ENCODE peak calls at places on chromosomes 2 and 18, in four cellular contexts. Q is K562, I is GM12878, G is H1. C is an unnamed sample. For H3K4me1, the result is how much of the 10 kb centered on the place peaks cover.

GRCh38 chr2:37389984-37390765 is 45.7 kb downstream of the QPCT start:
- DNase-seq in Q (peak), I (peak), G (peak), C (peak)

GRCh38 chr2:168427451-168427850 is 28.6 kb upstream of the CERS6 start:
- DNase-seq in Q (no peak), I (no peak), G (no peak), C (no peak)

GRCh38 chr2:219453691-219454131 is 19.1 kb downstream of the SPEG start:
- DNase-seq in Q (no peak), I (no peak), G (no peak), C (no peak)

GRCh38 chr2:45745231-45745630 is 93.8 kb downstream of the PRKCE start:
- DNase-seq in Q (no peak), I (no peak), G (no peak), C (no peak)

GRCh38 chr2:38315707-38316333 is 61.3 kb downstream of the ATL2 start:
- DNase-seq in Q (peak), I (peak), G (no peak), C (peak)

GRCh38 chr2:237576974-237577373 is 10.6 kb downstream of the PRLH start:
- DNase-seq in Q (no peak), I (no peak), G (no peak), C (no peak)

GRCh38 chr18:61127714-61128485 is 205.3 kb upstream of the CDH20 start:
- DNase-seq in Q (no peak), I (no peak), G (no peak), C (no peak)

GRCh38 chr2:189407161-189407943 is 33.9 kb upstream of the WDR75 start:
- DNase-seq in Q (no peak), I (no peak), G (no peak), C (no peak)

GRCh38 chr18:903703-904102 is 968 bp upstream of the ADCYAP1 start:
- DNase-seq in Q (peak), I (no peak), G (no peak), C (no peak)

GRCh38 chr2:165707088-165707487 is 87.0 kb downstream of the GALNT3 start:
- DNase-seq in Q (no peak), I (no peak), G (no peak), C (no peak)

GRCh38 chr2:232085179-232085578 is 123.7 kb downstream of the DIS3L2 start:
- DNase-seq in Q (no peak), I (no peak), G (no peak), C (no peak)

GRCh38 chr2:233350708-233351107 is 3.6 kb upstream of the DGKD start:
- DNase-seq in Q (peak), I (no peak), G (no peak), C (peak)

GRCh38 chr2:71749671-71750101 is 296.3 kb downstream of the DYSF start:
- DNase-seq in Q (no peak), I (no peak), G (no peak), C (no peak)

GRCh38 chr2:127096280-127096679 is 10.7 kb downstream of the BIN1 start:
- DNase-seq in Q (no peak), I (no peak), G (no peak), C (no peak)
- H3K4me1 ChIP-seq in Q (under half), I (under half), G (under half), C (under half)

GRCh38 chr18:71018816-71019215 is 730.0 kb downstream of the SOCS6 start:
- DNase-seq in Q (no peak), I (no peak), G (no peak), C (no peak)
- H3K27ac ChIP-seq in Q (no peak), I (no peak), G (no peak), C (no peak)

GRCh38 chr2:1979101-1979500 is 234.8 kb upstream of the PXDN start:
- DNase-seq in Q (no peak), I (no peak), G (no peak), C (no peak)

GRCh38 chr2:1976112-1976511 is 231.8 kb upstream of the PXDN start:
- DNase-seq in Q (no peak), I (no peak), G (no peak), C (no peak)

GRCh38 chr2:1975060-1975459 is 230.7 kb upstream of the PXDN start:
- DNase-seq in Q (no peak), I (no peak), G (no peak), C (no peak)

GRCh38 chr2:1977655-1978054 is 233.3 kb upstream of the PXDN start:
- DNase-seq in Q (no peak), I (no peak), G (no peak), C (no peak)

DNA sequence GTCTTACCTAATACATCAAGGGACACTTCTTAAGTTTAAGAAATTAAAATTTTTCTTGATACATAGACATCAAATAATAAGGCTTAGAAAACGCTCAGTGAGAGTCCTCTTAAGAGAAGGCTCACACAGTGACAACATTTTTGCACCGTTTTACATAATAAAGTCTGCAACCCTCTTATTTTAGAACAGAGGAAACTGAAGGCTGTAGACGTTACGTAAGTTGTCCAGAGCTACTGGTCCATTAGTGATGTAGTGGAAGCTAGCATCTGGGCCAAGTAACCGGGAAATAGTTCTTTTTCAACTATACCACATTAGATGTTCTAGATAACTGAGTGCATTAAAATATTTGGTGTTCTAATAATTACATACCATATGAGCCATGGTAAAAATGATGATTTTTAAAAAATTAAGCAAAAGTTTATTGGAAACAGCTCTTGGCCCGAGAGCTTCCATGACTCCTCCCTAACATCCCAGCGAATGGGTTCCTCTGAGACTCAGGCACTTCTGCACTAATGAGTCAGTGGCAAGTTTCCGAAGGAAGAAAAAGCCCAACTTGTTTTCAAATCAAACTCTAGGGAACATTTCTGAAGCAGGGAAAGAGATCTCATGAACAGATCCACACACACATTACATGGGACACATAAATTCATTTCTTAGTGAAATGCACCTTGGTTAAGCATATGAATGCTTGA is 232.6 kb upstream of the PXDN start:
- DNase-seq in Q (no peak), I (no peak), G (no peak), C (no peak)
- TF ChIP-seq EGR1 in Q (no peak), I (no peak), G (no peak), C (no peak)

GRCh38 chr2:54632733-54633692 is 90.4 kb upstream of the EML6 start:
- DNase-seq in Q (no peak), I (no peak), G (no peak), C (no peak)
- H3K4me1 ChIP-seq in Q (under half), I (under half), G (under half), C (under half)

GRCh38 chr2:15031745-15032240 is 399.3 kb downstream of the LRATD1 start:
- DNase-seq in Q (no peak), I (peak), G (no peak), C (no peak)
- H3K27ac ChIP-seq in Q (no peak), I (no peak), G (no peak), C (no peak)

GRCh38 chr2:201006704-201007103 is 43.2 kb upstream of the ORC2 start:
- DNase-seq in Q (no peak), I (no peak), G (no peak), C (no peak)
- TF ChIP-seq EGR1 in Q (no peak), I (no peak), G (no peak), C (no peak)

GRCh38 chr2:11696736-11697102 is 26.7 kb upstream of the NTSR2 start:
- DNase-seq in Q (no peak), I (no peak), G (no peak), C (no peak)
- H3K4me1 ChIP-seq in Q (under half), I (under half), G (under half), C (under half)

GRCh38 chr2:64604155-64604554 is 49.6 kb downstream of the SERTAD2 start:
- DNase-seq in Q (no peak), I (no peak), G (no peak), C (no peak)

GRCh38 chr2:64604929-64605550 is 48.7 kb downstream of the SERTAD2 start:
- DNase-seq in Q (no peak), I (no peak), G (no peak), C (no peak)

GRCh38 chr2:64607381-64607780 is 46.3 kb downstream of the SERTAD2 start:
- DNase-seq in Q (no peak), I (no peak), G (no peak), C (no peak)

GRCh38 chr2:64606495-64607363 is 47.0 kb downstream of the SERTAD2 start:
- DNase-seq in Q (peak), I (peak), G (no peak), C (no peak)

GRCh38 chr2:64605991-64606494 is 47.7 kb downstream of the SERTAD2 start:
- DNase-seq in Q (no peak), I (no peak), G (no peak), C (no peak)
- H3K27ac ChIP-seq in Q (peak), I (peak), G (no peak), C (no peak)

GRCh38 chr2:114754907-114755563 is 312.6 kb downstream of the DPP10 start:
- DNase-seq in Q (no peak), I (no peak), G (no peak), C (no peak)
- TF ChIP-seq EGR1 in Q (no peak), I (no peak), G (no peak), C (no peak)

DNA sequence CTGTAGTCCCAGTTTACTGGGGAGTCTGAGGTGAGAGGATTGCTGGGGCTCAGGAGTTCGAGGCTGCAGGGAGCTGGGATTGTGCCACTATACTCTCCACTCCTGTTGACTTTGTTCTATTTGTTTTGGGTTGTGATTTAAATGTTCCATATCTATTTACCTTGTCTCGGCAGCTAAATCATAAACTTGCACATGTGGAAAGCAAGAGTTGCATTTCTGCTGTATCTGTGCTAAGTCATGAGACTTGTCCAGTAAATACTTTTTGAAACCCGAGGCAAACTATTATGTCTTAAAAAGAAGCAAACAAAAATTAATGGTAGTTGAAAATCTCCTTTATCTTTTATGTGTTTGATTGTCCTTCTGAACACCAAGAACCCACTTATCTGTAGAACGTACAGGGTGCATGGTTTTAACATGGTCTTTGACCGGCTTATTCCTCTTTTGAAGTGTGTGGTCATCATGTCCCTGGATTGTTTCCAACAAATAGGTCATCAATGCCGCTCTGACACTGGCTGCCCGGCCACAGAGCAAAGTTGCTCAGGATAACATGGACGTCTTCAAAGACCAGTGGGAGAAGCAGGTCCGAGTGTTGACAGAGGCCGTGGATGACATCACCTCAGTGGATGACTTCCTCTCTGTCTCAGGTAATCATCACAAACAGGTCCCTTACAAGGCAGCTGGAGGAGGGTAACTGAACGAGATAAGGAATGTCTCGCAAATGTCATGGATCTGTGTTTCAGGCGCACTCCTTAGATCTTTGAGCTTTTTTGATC is 241.1 kb upstream of the LRRTM1 start:
- DNase-seq in Q (no peak), I (no peak), G (no peak), C (no peak)
- H3K4me1 ChIP-seq in Q (under half), I (under half), G (under half), C (under half)